ENCODE peak calls at places on chromosomes 12 and 14, in seven cellular contexts. F, J, Q, I, Y, D and Z are unnamed samples.

GRCh38 chr12:64796205-64796845 is 28.1 kb upstream of the TBC1D30 start:
- DNase-seq in Y (peak), F (peak), Q (peak), D (peak), J (peak), I (peak), Z (peak)

GRCh38 chr12:117155278-117156060 is 34.8 kb downstream of the FBXO21 start:
- DNase-seq in F (peak), Y (peak), D (peak), J (peak), I (peak), Q (peak), Z (peak)

GRCh38 chr12:106287364-106287763 is 15.2 kb upstream of the TCP11L2 start:
- DNase-seq in Q (no peak), D (peak), J (no peak), Y (no peak), F (no peak), I (no peak), Z (no peak)

GRCh38 chr14:76050797-76051392 is 65.3 kb downstream of the IFT43 start:
- DNase-seq in D (peak), I (peak), F (peak), Q (peak), J (peak), Y (peak), Z (peak)

GRCh38 chr14:55976219-55976618 is 142.0 kb upstream of the PELI2 start:
- DNase-seq in J (peak), Q (no peak), Y (no peak), I (no peak), F (no peak), D (peak), Z (peak)

GRCh38 chr12:75630091-75630490 is 118.7 kb upstream of the KRR1 start:
- DNase-seq in Y (no peak), D (no peak), I (no peak), J (no peak), Q (no peak), F (no peak), Z (no peak)

GRCh38 chr14:56661478-56661877 is 81.9 kb downstream of the TMEM260 start:
- DNase-seq in D (no peak), Y (no peak), F (no peak), J (no peak), I (no peak), Q (no peak), Z (no peak)

GRCh38 chr12:96285158-96285557 is 91.0 kb downstream of the ELK3 start:
- DNase-seq in J (no peak), Y (no peak), D (no peak), F (no peak), I (no peak), Q (no peak), Z (no peak)

GRCh38 chr12:131862084-131862441 is 32.4 kb upstream of the ULK1 start:
- DNase-seq in Q (no peak), Y (no peak), J (no peak), D (no peak), F (no peak), I (no peak), Z (no peak)

GRCh38 chr12:108826115-108826806 is 31.1 kb downstream of the SSH1 start:
- DNase-seq in D (no peak), J (no peak), Y (no peak), F (peak), Q (no peak), I (peak), Z (peak)

GRCh38 chr12:90460681-90461080 is 494.3 kb downstream of the CCER1 start:
- DNase-seq in F (no peak), D (no peak), I (no peak), J (no peak), Y (no peak), Q (no peak), Z (no peak)

GRCh38 chr12:126518596-126519200 is 1453.5 kb downstream of the AACS start:
- DNase-seq in I (no peak), J (no peak), Q (no peak), D (no peak), F (no peak), Y (no peak), Z (no peak)

GRCh38 chr14:24251880-24252288 is 9.5 kb upstream of the TINF2 start:
- DNase-seq in F (no peak), D (peak), Y (peak), I (no peak), J (no peak), Q (no peak), Z (no peak)

GRCh38 chr12:96981053-96981452 is 74.0 kb downstream of the NEDD1 start:
- DNase-seq in I (no peak), Y (no peak), D (peak), J (no peak), Q (no peak), F (no peak), Z (peak)

GRCh38 chr14:33590891-33591630 is 359.8 kb downstream of the EGLN3 start:
- DNase-seq in F (no peak), D (no peak), Q (no peak), Y (no peak), I (no peak), J (no peak), Z (no peak)

GRCh38 chr14:72961579-72962335 is 35.5 kb downstream of the DCAF4 start:
- DNase-seq in J (peak), D (peak), Q (no peak), Y (no peak), I (no peak), F (no peak), Z (no peak)

GRCh38 chr12:123075591-123076171 is 75.2 kb downstream of the PITPNM2 start:
- DNase-seq in I (no peak), Y (peak), D (peak), F (no peak), Q (peak), J (no peak), Z (peak)

GRCh38 chr12:79233341-79233761 is 368.8 kb downstream of the SYT1 start:
- DNase-seq in I (peak), Y (no peak), J (no peak), Q (no peak), F (no peak), D (no peak), Z (no peak)

GRCh38 chr14:38001501-38001900 is 206.2 kb upstream of the SSTR1 start:
- DNase-seq in Y (no peak), Q (no peak), D (no peak), I (no peak), J (no peak), F (no peak), Z (no peak)

GRCh38 chr12:39975374-39975918 is 130.4 kb downstream of the SLC2A13 start:
- DNase-seq in J (no peak), D (peak), I (no peak), Y (no peak), F (no peak), Q (no peak), Z (no peak)

GRCh38 chr12:110501378-110501721 is 561 bp downstream of the VPS29 start:
- DNase-seq in J (no peak), Y (peak), I (peak), F (peak), Q (peak), D (peak), Z (peak)

GRCh38 chr12:66352197-66352596 is 49.9 kb downstream of the HELB start:
- DNase-seq in I (peak), Y (peak), J (peak), F (peak), D (peak), Q (peak), Z (peak)

GRCh38 chr12:28316067-28316466 is 125.8 kb downstream of the CCDC91 start:
- DNase-seq in I (no peak), Y (no peak), F (no peak), Q (no peak), D (no peak), J (no peak), Z (no peak)

GRCh38 chr12:89461190-89461589 is 63.4 kb downstream of the GALNT4 start:
- DNase-seq in Q (peak), I (no peak), Y (no peak), D (no peak), J (no peak), F (no peak), Z (no peak)

GRCh38 chr14:89386214-89386886 is 30.7 kb downstream of the FOXN3 start:
- DNase-seq in J (no peak), D (no peak), Y (no peak), I (no peak), F (no peak), Q (no peak), Z (no peak)

GRCh38 chr12:96239711-96240234 is 45.6 kb downstream of the ELK3 start:
- DNase-seq in Y (no peak), Q (no peak), I (no peak), F (peak), J (no peak), D (no peak), Z (peak)

GRCh38 chr14:62168564-62169155 is 406.4 kb downstream of the SNAPC1 start:
- DNase-seq in J (no peak), D (peak), Q (no peak), F (no peak), I (no peak), Y (peak), Z (no peak)

GRCh38 chr12:28360253-28360652 is 170.0 kb downstream of the CCDC91 start:
- DNase-seq in Y (no peak), Q (no peak), J (no peak), F (no peak), D (no peak), I (no peak), Z (no peak)

GRCh38 chr12:124673881-124674617 is 106.6 kb upstream of the NCOR2 start:
- DNase-seq in Y (no peak), Q (no peak), F (peak), J (no peak), D (no peak), I (no peak), Z (no peak)

GRCh38 chr12:120713861-120714482 is 3.7 kb downstream of the UNC119B start:
- DNase-seq in D (peak), I (peak), Q (peak), J (peak), F (peak), Y (peak), Z (peak)

GRCh38 chr12:21852251-21852650 is 77.7 kb upstream of the KCNJ8 start:
- DNase-seq in J (no peak), Q (no peak), D (peak), I (no peak), Y (no peak), F (no peak), Z (no peak)

GRCh38 chr14:30988509-30988908 is 36.9 kb upstream of the AP4S1 start:
- DNase-seq in F (no peak), I (no peak), Q (no peak), Y (no peak), J (no peak), D (no peak), Z (no peak)

GRCh38 chr12:103852498-103852992 is 11.5 kb upstream of the NT5DC3 start:
- DNase-seq in I (no peak), Q (no peak), Y (peak), J (no peak), F (no peak), D (peak), Z (peak)

GRCh38 chr14:49966971-49967630 is 74.2 kb downstream of the ARF6 start:
- DNase-seq in I (no peak), D (peak), Q (no peak), F (no peak), J (no peak), Y (no peak), Z (no peak)

GRCh38 chr12:52396656-52397055 is 9.5 kb downstream of the KRT82 start:
- DNase-seq in J (no peak), I (no peak), F (no peak), Y (no peak), D (no peak), Q (no peak), Z (no peak)

GRCh38 chr12:52392465-52393007 is 7.1 kb upstream of the KRT84 start:
- DNase-seq in F (no peak), I (no peak), D (no peak), J (no peak), Q (no peak), Y (no peak), Z (no peak)

GRCh38 chr12:52398176-52398575 is 8.0 kb downstream of the KRT82 start:
- DNase-seq in D (no peak), F (no peak), Q (no peak), I (no peak), Y (no peak), J (no peak), Z (no peak)

GRCh38 chr12:52394836-52395405 is 9.5 kb upstream of the KRT84 start:
- DNase-seq in D (no peak), Q (no peak), I (no peak), Y (no peak), F (no peak), J (no peak), Z (no peak)

DNA sequence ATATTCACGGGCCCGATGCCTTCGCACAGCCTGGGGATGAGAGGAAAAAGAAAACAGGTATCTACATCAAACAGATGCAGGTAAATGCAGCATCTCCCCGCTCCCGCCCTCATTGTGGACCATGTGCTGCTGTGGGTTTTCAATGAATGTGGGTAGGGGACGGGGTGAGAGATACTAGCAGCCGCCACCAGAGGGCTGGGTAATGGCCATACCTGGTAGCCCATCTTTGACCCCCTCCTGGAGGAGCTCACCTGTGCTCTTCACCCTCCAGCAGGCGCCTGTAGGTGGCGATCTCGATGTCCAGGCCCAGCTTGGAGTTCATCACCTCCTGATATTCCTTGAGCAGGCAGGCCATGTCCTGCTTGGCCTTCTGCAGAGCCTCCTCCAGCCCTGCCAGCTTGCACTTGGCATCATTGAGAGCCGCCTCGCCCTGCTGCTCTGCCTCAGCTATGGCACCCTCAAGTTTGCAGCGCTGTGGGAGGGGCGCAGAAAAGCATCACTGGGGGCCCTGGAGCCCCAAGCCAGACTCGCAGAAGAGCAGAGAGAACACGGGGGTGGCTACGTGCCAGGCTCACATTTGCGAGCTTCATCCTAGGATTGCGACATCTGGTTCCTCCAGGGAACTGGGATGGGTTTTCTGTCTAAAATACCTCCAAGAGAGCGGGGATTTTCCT is 10.2 kb downstream of the KRT82 start:
- DNase-seq in J (peak), Q (peak), I (peak), D (peak), Y (peak), F (no peak), Z (peak)
- TF ChIP-seq EZH2phosphoT487 in J (no peak), Q (no peak), I (no peak), D (no peak), Y (no peak), F (no peak), Z (no peak)

GRCh38 chr12:53077030-53077429 is 2.2 kb downstream of the SPRYD3 start:
- DNase-seq in Y (no peak), D (no peak), J (no peak), I (no peak), F (no peak), Q (no peak), Z (no peak)

GRCh38 chr12:53078425-53079225 is 565 bp downstream of the SPRYD3 start:
- DNase-seq in F (no peak), D (peak), Y (peak), Q (no peak), J (no peak), I (peak), Z (no peak)

GRCh38 chr12:53074290-53074998 is 4.7 kb downstream of the SPRYD3 start:
- DNase-seq in J (no peak), F (no peak), Y (no peak), I (no peak), D (no peak), Q (no peak), Z (no peak)

GRCh38 chr12:53074999-53075370 is 4.2 kb downstream of the SPRYD3 start:
- DNase-seq in Q (no peak), F (no peak), J (no peak), Y (no peak), D (no peak), I (no peak), Z (no peak)

DNA sequence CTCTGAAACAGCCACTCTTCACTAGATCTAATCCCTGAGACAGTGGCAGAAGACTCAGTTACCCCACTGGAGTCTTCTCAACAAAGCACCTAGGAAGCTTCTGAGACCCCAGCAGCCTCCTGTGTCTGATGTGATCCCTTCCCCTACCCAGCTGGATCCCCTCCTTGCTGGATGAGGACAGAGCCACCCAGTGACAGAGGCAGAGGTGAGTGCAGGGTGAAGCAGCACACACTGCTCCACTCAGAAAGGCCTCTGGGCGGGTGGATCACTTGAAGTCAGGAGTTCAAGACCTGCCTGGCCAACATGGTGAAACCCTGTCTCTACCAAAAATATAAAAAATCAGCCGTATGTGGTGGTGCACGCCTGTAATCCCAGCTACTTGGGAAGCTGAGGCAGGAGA is 2.7 kb downstream of the SPRYD3 start:
- DNase-seq in I (no peak), Q (no peak), F (no peak), D (no peak), J (no peak), Y (no peak), Z (no peak)
- TF ChIP-seq EZH2phosphoT487 in I (no peak), Q (no peak), F (no peak), D (no peak), J (no peak), Y (no peak), Z (no peak)

GRCh38 chr12:121871501-121871900 is 12.8 kb upstream of the HPD start:
- DNase-seq in Y (no peak), I (no peak), F (no peak), Q (no peak), J (no peak), D (no peak), Z (no peak)

GRCh38 chr12:121875582-121875981 is 13.0 kb upstream of the PSMD9 start:
- DNase-seq in D (no peak), J (no peak), F (no peak), Y (no peak), Q (no peak), I (no peak), Z (no peak)

DNA sequence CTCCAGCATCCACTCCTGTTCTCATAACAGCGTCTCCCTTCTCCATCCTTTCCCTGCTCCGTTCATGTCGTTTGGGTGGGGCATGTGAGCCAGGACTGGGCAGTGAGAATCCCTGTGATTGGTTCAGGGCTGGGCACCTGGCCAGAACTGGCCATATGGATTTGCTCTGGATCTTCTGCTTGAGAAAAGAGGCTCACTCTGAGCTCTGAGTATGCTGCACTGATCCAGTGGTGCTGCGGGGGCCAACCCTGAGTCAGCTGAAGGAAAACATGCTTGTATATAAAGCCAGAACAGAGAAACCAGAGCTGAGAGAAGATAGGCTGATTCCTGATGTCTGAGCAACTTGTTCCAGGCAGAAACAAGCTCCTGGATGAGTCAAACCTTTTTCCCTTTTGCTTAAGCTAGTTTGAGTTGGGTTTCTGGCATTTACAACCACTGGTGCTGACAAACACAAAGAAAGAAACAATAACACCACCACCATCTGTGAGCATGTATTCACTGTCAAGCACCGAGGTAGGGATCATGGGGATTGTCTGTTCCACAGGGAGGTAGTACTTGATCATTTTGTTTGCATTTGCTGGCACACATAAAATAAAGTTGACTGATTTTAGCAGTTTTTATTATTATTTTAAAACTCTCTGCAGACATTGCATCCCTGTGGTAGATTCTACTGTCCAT is 14.0 kb upstream of the HPD start:
- DNase-seq in D (peak), J (no peak), Q (no peak), I (no peak), Y (no peak), F (peak), Z (peak)
- TF ChIP-seq EZH2phosphoT487 in D (no peak), J (no peak), Q (no peak), I (no peak), Y (no peak), F (no peak), Z (no peak)

GRCh38 chr14:36771256-36771655 is 109.6 kb downstream of the PAX9 start:
- DNase-seq in I (no peak), Q (no peak), J (no peak), Y (no peak), F (no peak), D (peak), Z (peak)

GRCh38 chr14:36773136-36773540 is 111.5 kb downstream of the PAX9 start:
- DNase-seq in Y (peak), D (peak), F (no peak), J (peak), Q (no peak), I (no peak), Z (peak)

GRCh38 chr14:36768638-36769337 is 107.1 kb downstream of the PAX9 start:
- DNase-seq in D (no peak), Q (no peak), Y (no peak), I (no peak), J (no peak), F (no peak), Z (no peak)

GRCh38 chr14:36767603-36768281 is 106.1 kb downstream of the PAX9 start:
- DNase-seq in Q (no peak), Y (peak), D (peak), I (no peak), J (no peak), F (no peak), Z (no peak)

DNA sequence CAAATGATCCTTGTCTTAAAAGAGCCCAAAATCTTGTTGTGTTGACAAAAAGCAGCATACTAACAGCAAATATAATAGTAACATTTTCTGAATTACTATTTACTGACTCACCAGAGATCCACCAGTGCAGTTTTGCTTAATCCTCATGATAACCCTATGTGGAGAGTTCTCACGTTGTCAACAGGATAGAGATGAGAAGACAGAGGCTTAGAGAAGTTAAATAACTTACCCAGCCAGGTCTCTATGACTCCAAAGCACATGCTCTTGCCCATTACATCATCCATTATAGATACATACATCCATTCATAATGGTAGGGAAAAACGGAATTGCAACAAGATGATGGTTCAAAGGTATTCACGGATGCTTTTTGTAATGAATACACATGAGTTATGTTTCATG is 111.9 kb downstream of the PAX9 start:
- DNase-seq in Q (no peak), Y (no peak), I (no peak), J (no peak), F (no peak), D (peak), Z (no peak)
- TF ChIP-seq EZH2phosphoT487 in Q (no peak), Y (no peak), I (no peak), J (no peak), F (no peak), D (no peak), Z (no peak)

GRCh38 chr12:98727196-98727595 is 82.1 kb downstream of the APAF1 start:
- DNase-seq in I (no peak), J (no peak), Y (no peak), F (no peak), Q (no peak), D (no peak), Z (no peak)
- TF ChIP-seq EZH2phosphoT487 in I (no peak), J (no peak), Y (no peak), F (no peak), Q (no peak), D (no peak), Z (no peak)

GRCh38 chr12:81492131-81492720 is 266.9 kb downstream of the PPFIA2 start:
- DNase-seq in Y (no peak), J (no peak), F (no peak), I (no peak), Q (no peak), D (no peak), Z (peak)
- TF ChIP-seq EZH2phosphoT487 in Y (no peak), J (no peak), F (no peak), I (no peak), Q (no peak), D (no peak), Z (no peak)

GRCh38 chr14:32128703-32129102 is 51.6 kb downstream of the ARHGAP5 start:
- DNase-seq in Y (no peak), I (no peak), Q (no peak), D (no peak), J (no peak), F (no peak), Z (no peak)
- TF ChIP-seq EZH2phosphoT487 in Y (no peak), I (no peak), Q (no peak), D (no peak), J (no peak), F (no peak), Z (no peak)